ENCODE peak calls at places on chromosomes 1 and 21, in nine cellular contexts. Q is MM.1S, H is upper lobe of right lung, P is heart right ventricle, C is K562, L is mesenchymal stem cell, T is colonic mucosa, W is psoas muscle, U is lung. Y is an unnamed sample.

GRCh38 chr1:18452550-18452949 is 28.2 kb upstream of the KLHDC7A start:
- DNase-seq in Q (peak; percentile 15), H (no peak), P (no peak), C (peak; percentile 92), L (no peak), T (peak; percentile 26), W (no peak), U (no peak), Y (peak; percentile 8)

GRCh38 chr1:62333431-62333830 is 14.2 kb upstream of the KANK4 start:
- DNase-seq in Q (no peak), H (no peak), P (no peak), C (no peak), L (no peak), T (no peak), W (no peak), U (no peak), Y (no peak)

GRCh38 chr1:14674030-14674429 is 75.5 kb downstream of the KAZN start:
- DNase-seq in Q (peak; percentile 9), H (no peak), P (no peak), C (no peak), L (no peak), T (no peak), W (no peak), U (no peak), Y (no peak)

GRCh38 chr1:151728151-151728711 is 6.9 kb downstream of the RIIAD1 start:
- DNase-seq in Q (no peak), H (no peak), P (no peak), C (no peak), L (no peak), T (peak; percentile 18), W (no peak), U (no peak), Y (no peak)

GRCh38 chr1:172671591-172671990 is 12.7 kb downstream of the FASLG start:
- DNase-seq in Q (no peak), H (no peak), P (no peak), C (no peak), L (peak; percentile 14), T (no peak), W (no peak), U (no peak), Y (no peak)

GRCh38 chr1:54280652-54281051 is 80.7 kb downstream of the MRPL37 start:
- DNase-seq in Q (no peak), H (no peak), P (no peak), C (no peak), L (peak; percentile 85), T (no peak), W (no peak), U (no peak), Y (no peak)

GRCh38 chr1:157233131-157233530 is 94.9 kb upstream of the ETV3 start:
- DNase-seq in Q (no peak), H (no peak), P (no peak), C (no peak), L (no peak), T (no peak), W (no peak), U (no peak), Y (peak; percentile 78)

GRCh38 chr1:216533786-216534185 is 110.5 kb upstream of the USH2A start:
- DNase-seq in Q (no peak), H (no peak), P (no peak), C (no peak), L (no peak), T (no peak), W (no peak), U (no peak), Y (no peak)

GRCh38 chr1:167627615-167627864 is 2.5 kb upstream of the RCSD1 start:
- DNase-seq in Q (no peak), H (no peak), P (no peak), C (no peak), L (no peak), T (no peak), W (no peak), U (no peak), Y (no peak)

DNA sequence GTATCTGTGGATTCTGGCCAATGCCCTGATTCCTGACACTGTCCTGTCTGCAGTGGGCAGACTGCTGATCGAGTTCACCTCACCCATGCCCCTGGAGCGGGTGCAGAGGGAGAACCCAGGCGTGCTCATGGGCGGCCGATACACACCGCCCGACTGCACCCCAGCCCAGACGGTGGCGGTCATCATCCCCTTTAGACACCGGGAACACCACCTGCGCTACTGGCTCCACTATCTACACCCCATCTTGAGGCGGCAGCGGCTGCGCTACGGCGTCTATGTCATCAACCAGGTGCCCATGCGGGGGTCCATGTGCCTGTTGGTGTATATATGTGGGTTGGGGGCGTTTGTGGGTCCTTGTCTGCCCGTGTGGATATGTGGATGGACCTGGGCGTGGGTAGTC is 2.6 kb downstream of the B4GALT2 start:
- DNase-seq in Q (no peak), H (no peak), P (no peak), C (no peak), L (no peak), T (no peak), W (no peak), U (no peak), Y (no peak)
- H3K27ac ChIP-seq in Q (no peak overlapping the region), H (no peak overlapping the region), P (no peak overlapping the region), C (no peak overlapping the region), L (no peak overlapping the region), T (no peak overlapping the region), W (no peak overlapping the region), U (no peak overlapping the region), Y (no peak overlapping the region)

GRCh38 chr1:94606471-94606870 is 64.9 kb upstream of the F3 start:
- DNase-seq in Q (no peak), H (no peak), P (no peak), C (no peak), L (no peak), T (no peak), W (no peak), U (no peak), Y (no peak)

GRCh38 chr1:94602312-94602711 is 60.8 kb upstream of the F3 start:
- DNase-seq in Q (peak; percentile 46), H (peak; percentile 75), P (no peak), C (no peak), L (peak; percentile 97), T (peak; percentile 57), W (peak; percentile 29), U (no peak), Y (no peak)

GRCh38 chr1:94600556-94600955 is 59.0 kb upstream of the F3 start:
- DNase-seq in Q (no peak), H (no peak), P (no peak), C (no peak), L (no peak), T (peak; percentile 16), W (no peak), U (no peak), Y (no peak)

GRCh38 chr1:94603663-94604062 is 62.1 kb upstream of the F3 start:
- DNase-seq in Q (no peak), H (no peak), P (no peak), C (no peak), L (no peak), T (no peak), W (no peak), U (no peak), Y (no peak)

DNA sequence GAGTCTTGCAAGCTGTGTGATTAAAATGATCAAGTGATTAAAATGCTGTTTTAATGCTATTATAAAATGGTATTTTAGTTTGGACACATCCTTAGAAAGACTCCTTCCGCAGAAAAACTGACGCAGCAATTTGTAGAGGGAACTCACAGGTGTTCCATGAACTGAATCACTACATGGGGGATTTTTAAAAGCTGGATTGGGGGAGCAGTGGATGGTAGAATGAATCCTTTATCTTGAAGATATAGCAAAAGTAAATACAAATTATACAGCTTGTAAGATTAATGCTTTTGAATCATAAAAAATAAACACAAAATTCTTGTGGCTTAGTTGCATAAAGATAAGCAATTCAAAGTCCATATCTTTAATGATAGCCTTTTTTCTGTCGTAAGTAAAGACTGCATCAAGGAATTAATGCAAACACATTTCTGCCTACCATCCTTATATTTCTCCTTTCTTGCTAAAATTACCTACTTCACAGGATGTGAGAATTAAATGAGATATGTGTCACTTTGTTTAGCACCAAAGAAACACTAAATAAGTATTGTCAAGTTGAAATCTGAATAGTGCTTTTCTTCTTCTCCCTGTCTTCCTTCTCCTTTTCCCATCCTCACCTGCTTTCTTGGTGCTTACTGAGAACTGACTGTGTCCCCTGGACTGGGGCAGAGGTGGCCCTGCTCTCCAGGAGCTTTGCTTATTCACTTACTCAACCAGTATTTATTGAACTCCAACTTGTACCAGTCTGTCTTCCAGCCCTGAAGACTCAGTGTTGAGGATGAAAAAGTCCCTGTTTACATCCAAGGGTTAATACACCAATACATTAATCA is 61.5 kb upstream of the F3 start:
- DNase-seq in Q (no peak), H (no peak), P (no peak), C (no peak), L (peak; percentile 91), T (no peak), W (no peak), U (no peak), Y (no peak)
- H3K4me3 ChIP-seq in Q (no peak overlapping the region), H (peak overlapping the region; percentile 4), P (no peak overlapping the region), C (no peak overlapping the region), L (peak overlapping the region; percentile 22), T (no peak overlapping the region), W (no peak overlapping the region), U (no peak overlapping the region), Y (no peak overlapping the region)

DNA sequence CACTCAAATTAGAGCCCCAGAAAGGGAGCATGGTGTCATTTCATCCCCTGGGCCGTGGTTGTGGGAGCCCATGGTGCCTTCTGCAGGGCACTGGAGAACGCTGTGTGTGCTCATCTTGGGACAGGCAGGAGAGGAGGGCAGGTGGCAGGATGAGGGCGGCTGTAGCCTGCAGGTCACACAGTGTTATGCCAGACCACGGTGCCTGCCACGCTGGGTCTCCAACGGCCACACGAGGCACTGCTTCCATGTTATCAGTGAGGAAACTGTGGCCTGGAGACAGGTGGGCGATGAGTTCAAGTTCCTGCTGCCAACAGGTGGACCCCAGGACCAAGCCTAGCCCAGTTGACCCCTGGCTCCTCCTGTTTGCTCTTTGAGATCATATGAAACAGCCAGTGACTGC is 21.0 kb downstream of the ABCG1 start:
- DNase-seq in Q (no peak), H (no peak), P (no peak), C (no peak), L (no peak), T (no peak), W (no peak), U (no peak), Y (no peak)
- H3K4me1 ChIP-seq in Q (peaks cover 25% of the 10 kb centered on the region), H (peaks cover 39% of the 10 kb centered on the region), P (peaks cover 51% of the 10 kb centered on the region), C (peaks cover 6% of the 10 kb centered on the region), L (peaks cover 12% of the 10 kb centered on the region), T (peaks cover 4% of the 10 kb centered on the region), W (peaks cover 28% of the 10 kb centered on the region), U (peaks cover 29% of the 10 kb centered on the region), Y (peaks cover 49% of the 10 kb centered on the region)

GRCh38 chr1:25731148-25731547 is 68.8 kb upstream of the SELENON start:
- DNase-seq in Q (no peak), H (no peak), P (no peak), C (no peak), L (no peak), T (no peak), W (no peak), U (no peak), Y (no peak)

GRCh38 chr1:25729045-25729444 is 70.9 kb upstream of the SELENON start:
- DNase-seq in Q (no peak), H (no peak), P (no peak), C (no peak), L (no peak), T (no peak), W (no peak), U (no peak), Y (no peak)

GRCh38 chr1:25727819-25728286 is 72.1 kb upstream of the SELENON start:
- DNase-seq in Q (no peak), H (no peak), P (peak; percentile 80), C (peak; percentile 33), L (peak; percentile 57), T (peak; percentile 70), W (peak; percentile 64), U (peak; percentile 38), Y (no peak)

GRCh38 chr1:25728301-25728935 is 71.6 kb upstream of the SELENON start:
- DNase-seq in Q (no peak), H (no peak), P (no peak), C (no peak), L (peak; percentile 54), T (no peak), W (no peak), U (no peak), Y (no peak)

GRCh38 chr1:25729774-25730173 is 70.2 kb upstream of the SELENON start:
- DNase-seq in Q (no peak), H (no peak), P (no peak), C (no peak), L (no peak), T (no peak), W (no peak), U (no peak), Y (no peak)
- H3K27ac ChIP-seq in Q (no peak overlapping the region), H (no peak overlapping the region), P (peak overlapping the region; percentile 77), C (no peak overlapping the region), L (no peak overlapping the region), T (no peak overlapping the region), W (no peak overlapping the region), U (no peak overlapping the region), Y (no peak overlapping the region)